ENCODE peak calls at places on chromosomes 16 and 17, in six cellular contexts. E is Daoy, M is SJSA1, T is BJ, I is GM12892, Q is skeletal muscle cell. Y is an unnamed sample.

GRCh38 chr17:45733781-45734180 is 50.3 kb upstream of the CRHR1 start:
- DNase-seq in E (no peak), M (no peak), T (no peak), I (no peak), Q (no peak), Y (no peak)

GRCh38 chr17:69597898-69598692 is 183.6 kb downstream of the MAP2K6 start:
- DNase-seq in E (peak; percentile 43), M (peak; percentile 42), T (no peak), I (no peak), Q (no peak), Y (no peak)

GRCh38 chr16:15996432-15997109 is 47.2 kb downstream of the ABCC1 start:
- DNase-seq in E (peak; percentile 46), M (peak; percentile 75), T (peak; percentile 70), I (no peak), Q (no peak), Y (no peak)

GRCh38 chr17:29569245-29569950 is 897 bp downstream of the TP53I13 start:
- DNase-seq in E (no peak), M (no peak), T (no peak), I (no peak), Q (no peak), Y (no peak)

GRCh38 chr17:51647873-51648272 is 387.5 kb downstream of the UTP18 start:
- DNase-seq in E (no peak), M (no peak), T (no peak), I (no peak), Q (no peak), Y (no peak)

GRCh38 chr17:2396192-2396567 is 4.7 kb downstream of the MNT start:
- DNase-seq in E (no peak), M (no peak), T (no peak), I (no peak), Q (no peak), Y (no peak)

GRCh38 chr16:4899474-4899846 is 37.5 kb downstream of the PPL start:
- DNase-seq in E (no peak), M (no peak), T (no peak), I (no peak), Q (no peak), Y (no peak)

GRCh38 chr17:33028778-33029177 is 37.1 kb downstream of the SPACA3 start:
- DNase-seq in E (no peak), M (no peak), T (no peak), I (no peak), Q (no peak), Y (no peak)

GRCh38 chr16:49776085-49776501 is 79.8 kb downstream of the ZNF423 start:
- DNase-seq in E (peak; percentile 37), M (peak; percentile 92), T (no peak), I (no peak), Q (no peak), Y (no peak)

GRCh38 chr17:39863918-39864746 is at the start of gene IKZF3:
- DNase-seq in E (peak; percentile 75), M (peak; percentile 27), T (no peak), I (peak; percentile 43), Q (no peak), Y (peak; percentile 77)

GRCh38 chr17:74758846-74759163 is 10.4 kb downstream of the NHERF1 start:
- DNase-seq in E (peak; percentile 78), M (peak; percentile 55), T (no peak), I (no peak), Q (no peak), Y (no peak)

GRCh38 chr17:2292100-2292499 is 11.5 kb downstream of the SMG6 start:
- DNase-seq in E (no peak), M (no peak), T (no peak), I (no peak), Q (no peak), Y (no peak)

Y was measured in T-helper 1 cell.